ENCODE peak calls at places on chromosomes 12 and 14, in four cellular contexts. W is K562, J is HL-60, G is GM12878. B is an unnamed sample.

GRCh38 chr12:66066071-66066928 is 64.2 kb downstream of the LLPH start:
- DNase-seq in W (no peak), J (no peak), G (peak), B (no peak)

GRCh38 chr14:101947577-101947903 is 16.8 kb upstream of the DYNC1H1 start:
- DNase-seq in W (no peak), J (no peak), G (no peak), B (no peak)

GRCh38 chr12:95942532-95943230 is at the start of gene CCDC38:
- DNase-seq in W (peak), J (peak), G (peak), B (peak)

GRCh38 chr14:77485901-77486678 is 12.5 kb downstream of the ISM2 start:
- DNase-seq in W (no peak), J (no peak), G (no peak), B (no peak)

GRCh38 chr14:89669209-89669608 is 252.2 kb upstream of the FOXN3 start:
- DNase-seq in W (no peak), J (peak), G (no peak), B (no peak)

GRCh38 chr14:89690139-89690538 is 264.4 kb downstream of the EFCAB11 start:
- DNase-seq in W (no peak), J (no peak), G (no peak), B (no peak)

GRCh38 chr12:105846331-105846730 is 292.4 kb downstream of the NUAK1 start:
- DNase-seq in W (no peak), J (no peak), G (no peak), B (no peak)

GRCh38 chr12:62296001-62296400 is 35.8 kb downstream of the USP15 start:
- DNase-seq in W (no peak), J (no peak), G (no peak), B (no peak)

GRCh38 chr12:59780605-59781135 is 184.8 kb downstream of the SLC16A7 start:
- DNase-seq in W (no peak), J (no peak), G (no peak), B (no peak)

GRCh38 chr12:59149995-59150642 is 229.8 kb upstream of the LRIG3 start:
- DNase-seq in W (peak), J (peak), G (peak), B (peak)

GRCh38 chr14:34059925-34060746 is 109.3 kb upstream of the EGLN3 start:
- DNase-seq in W (peak), J (peak), G (no peak), B (peak)

GRCh38 chr14:99401196-99401595 is 79.5 kb downstream of the SETD3 start:
- DNase-seq in W (no peak), J (no peak), G (no peak), B (no peak)

GRCh38 chr14:35789651-35790050 is 19.4 kb downstream of the RALGAPA1 start:
- DNase-seq in W (no peak), J (no peak), G (no peak), B (no peak)

GRCh38 chr14:97052001-97052400 is 254.8 kb downstream of the VRK1 start:
- DNase-seq in W (no peak), J (no peak), G (no peak), B (no peak)

GRCh38 chr12:93176166-93176565 is 201.6 kb upstream of the NUDT4 start:
- DNase-seq in W (no peak), J (no peak), G (no peak), B (no peak)

GRCh38 chr12:59010948-59011347 is 90.6 kb upstream of the LRIG3 start:
- DNase-seq in W (no peak), J (no peak), G (no peak), B (no peak)

GRCh38 chr12:110600254-110600653 is 13.7 kb upstream of the TCTN1 start:
- DNase-seq in W (no peak), J (peak), G (no peak), B (no peak)

GRCh38 chr12:51324953-51325352 is 979 bp upstream of the BIN2 start:
- DNase-seq in W (no peak), J (no peak), G (no peak), B (no peak)

GRCh38 chr12:117292688-117293087 is 68.7 kb downstream of the NOS1 start:
- DNase-seq in W (no peak), J (no peak), G (no peak), B (no peak)

GRCh38 chr12:18492372-18493025 is 231.2 kb downstream of the PIK3C2G start:
- DNase-seq in W (no peak), J (no peak), G (no peak), B (no peak)

GRCh38 chr14:102539544-102540309 is 30.2 kb upstream of the ANKRD9 start:
- DNase-seq in W (peak), J (no peak), G (no peak), B (no peak)

GRCh38 chr14:73376585-73376984 is 81.8 kb downstream of the NUMB start:
- DNase-seq in W (no peak), J (no peak), G (no peak), B (no peak)
- TF ChIP-seq SPI1 in W (no peak), J (no peak), G (no peak), B (no peak)

DNA sequence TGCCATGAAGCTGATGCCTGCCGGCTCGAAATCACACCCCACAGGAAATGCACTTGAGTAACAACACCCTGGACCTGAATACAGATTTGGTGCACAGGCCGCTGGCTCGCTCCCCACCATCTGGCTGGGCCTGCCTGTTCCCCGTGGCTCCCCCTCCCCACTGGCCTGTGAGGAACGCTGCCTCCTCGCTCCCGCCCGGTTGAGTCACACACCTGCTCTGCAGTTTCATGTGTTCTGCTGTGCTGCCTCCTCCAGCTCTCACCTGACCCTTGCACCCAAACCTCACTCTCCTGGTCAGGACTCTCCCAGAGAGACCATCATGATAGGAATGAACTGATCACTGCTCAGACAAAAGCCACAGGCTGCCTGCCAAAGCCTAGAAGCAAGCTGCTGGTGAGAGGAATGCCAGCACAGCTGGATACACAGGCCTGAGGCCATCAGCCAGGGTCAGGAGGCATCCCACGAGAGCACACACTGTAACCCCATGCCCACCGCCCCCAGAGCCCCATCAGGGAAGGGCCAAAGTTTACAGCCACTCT is 3.8 kb upstream of the SIVA1 start:
- DNase-seq in W (no peak), J (no peak), G (no peak), B (no peak)
- TF ChIP-seq SPI1 in W (no peak), J (no peak), G (no peak), B (no peak)

GRCh38 chr14:61503167-61503801 is 181.9 kb downstream of the PRKCH start:
- DNase-seq in W (no peak), J (no peak), G (peak), B (no peak)
- TF ChIP-seq SPI1 in W (no peak), J (peak), G (peak), B (peak)

GRCh38 chr14:59276235-59276634 is 87.8 kb downstream of the DAAM1 start:
- DNase-seq in W (no peak), J (no peak), G (no peak), B (no peak)

GRCh38 chr14:59273737-59274136 is 85.3 kb downstream of the DAAM1 start:
- DNase-seq in W (no peak), J (no peak), G (no peak), B (no peak)

GRCh38 chr14:59274991-59275391 is 86.5 kb downstream of the DAAM1 start:
- DNase-seq in W (no peak), J (no peak), G (peak), B (no peak)

GRCh38 chr14:59277659-59278058 is 89.2 kb downstream of the DAAM1 start:
- DNase-seq in W (peak), J (no peak), G (no peak), B (no peak)

DNA sequence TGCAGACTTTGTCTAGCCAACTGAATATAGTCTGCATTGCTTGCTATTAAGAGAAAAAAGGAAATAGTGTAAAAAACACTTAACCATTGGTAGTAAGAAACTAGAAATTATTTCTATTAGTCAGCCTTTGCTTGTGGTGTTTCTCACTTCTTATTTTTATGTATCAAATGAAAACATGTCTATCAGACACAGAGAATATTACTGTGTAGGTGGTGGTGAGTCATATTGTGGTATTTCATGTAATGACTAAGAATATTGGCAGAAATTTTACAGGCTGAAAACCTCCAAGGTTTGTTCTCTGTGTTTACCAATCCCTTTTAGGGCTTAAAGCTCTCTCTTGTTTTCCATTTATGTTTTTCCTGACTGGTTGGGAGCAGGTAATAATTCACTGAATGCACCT is 87.2 kb downstream of the DAAM1 start:
- DNase-seq in W (no peak), J (no peak), G (peak), B (peak)
- TF ChIP-seq SPI1 in W (no peak), J (no peak), G (peak), B (peak)

GRCh38 chr12:103494388-103494787 is 1.4 kb downstream of the C12orf42 start:
- DNase-seq in W (no peak), J (no peak), G (no peak), B (no peak)

GRCh38 chr12:103495158-103495782 is 498 bp downstream of the C12orf42 start:
- DNase-seq in W (peak), J (no peak), G (no peak), B (peak)

GRCh38 chr12:103493199-103493598 is 2.6 kb downstream of the C12orf42 start:
- DNase-seq in W (no peak), J (no peak), G (no peak), B (no peak)

GRCh38 chr12:103498990-103499389 is 3.2 kb upstream of the C12orf42 start:
- DNase-seq in W (no peak), J (no peak), G (no peak), B (no peak)

DNA sequence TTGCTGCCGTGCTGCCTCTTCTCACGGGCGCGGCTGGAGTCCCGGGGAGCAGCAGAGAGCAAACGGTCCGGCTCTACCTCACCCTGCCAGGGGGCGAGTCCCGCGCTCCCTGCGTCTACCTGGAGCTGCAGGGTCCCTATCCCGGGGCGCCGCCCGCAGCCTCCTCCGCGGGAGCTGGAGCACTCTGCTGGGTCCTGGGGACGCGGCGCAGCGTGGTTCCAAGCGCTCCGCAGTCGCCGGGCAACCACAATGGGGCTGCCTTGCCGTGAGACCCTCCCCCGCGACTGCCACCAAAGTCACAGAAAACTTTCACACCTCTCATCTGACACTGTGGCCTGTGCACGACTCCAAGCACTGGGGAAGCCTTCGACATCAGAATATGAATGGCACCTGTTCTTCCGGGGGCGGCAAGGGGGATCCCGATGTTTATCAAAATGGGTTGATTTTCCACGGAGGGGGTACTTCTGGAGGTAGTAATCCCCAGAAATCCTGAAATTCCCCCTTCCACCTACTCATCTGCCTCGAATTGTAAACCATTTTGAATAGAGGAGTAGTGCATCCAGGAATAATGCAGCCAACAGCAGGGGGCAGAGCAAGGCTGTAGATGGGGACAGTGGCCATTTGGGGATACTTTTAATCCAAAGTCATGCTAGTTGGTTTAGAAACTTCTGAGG is at the start of gene C12orf42:
- DNase-seq in W (no peak), J (no peak), G (peak), B (peak)
- TF ChIP-seq SPI1 in W (no peak), J (no peak), G (no peak), B (no peak)

B was measured in GM12891.